ENCODE peak calls at places on chromosomes 1 and 21, in six cellular contexts. W is neuronal stem cell, Z is PC-3, N is HCT116, K is neural progenitor cell, M is GM23248. F is an unnamed sample.

GRCh38 chr21:39348040-39348354 is 891 bp downstream of the HMGN1 start:
- DNase-seq in K (no peak), Z (no peak), W (no peak), M (no peak), N (no peak), F (no peak)

GRCh38 chr1:186152227-186152944 is 222.7 kb downstream of the TPR start:
- DNase-seq in M (peak), K (peak), Z (peak), N (peak), W (no peak), F (no peak)

GRCh38 chr1:67256291-67257172 is 51.1 kb upstream of the IL12RB2 start:
- DNase-seq in N (no peak), Z (no peak), K (peak), W (no peak), M (peak), F (no peak)

GRCh38 chr21:34029724-34030528 is 43.5 kb upstream of the MRPS6 start:
- DNase-seq in W (peak), M (peak), Z (peak), K (peak), N (peak), F (peak)

GRCh38 chr1:8347635-8348034 is 29.7 kb downstream of the SLC45A1 start:
- DNase-seq in N (no peak), M (no peak), W (no peak), K (no peak), Z (no peak), F (peak)

GRCh38 chr1:108097057-108097456 is 103.1 kb downstream of the SLC25A24 start:
- DNase-seq in M (no peak), K (no peak), W (no peak), N (no peak), Z (no peak), F (no peak)

GRCh38 chr1:95035536-95035935 is 37.2 kb downstream of the ALG14 start:
- DNase-seq in K (no peak), Z (peak), M (peak), N (peak), W (no peak), F (peak)

GRCh38 chr21:42614391-42614790 is 39.0 kb upstream of the PDE9A start:
- DNase-seq in Z (no peak), N (no peak), M (no peak), W (no peak), K (no peak), F (no peak)

GRCh38 chr1:184684285-184685077 is 70.2 kb downstream of the EDEM3 start:
- DNase-seq in W (no peak), M (peak), Z (no peak), N (no peak), K (no peak), F (peak)

GRCh38 chr1:210540288-210540687 is 211.6 kb downstream of the HHAT start:
- DNase-seq in K (no peak), W (no peak), N (no peak), Z (no peak), M (no peak), F (no peak)

GRCh38 chr1:115592264-115592663 is 49.5 kb upstream of the VANGL1 start:
- DNase-seq in N (no peak), K (no peak), Z (no peak), W (no peak), M (no peak), F (no peak)

GRCh38 chr1:101238041-101238515 is 1.3 kb downstream of the S1PR1 start:
- DNase-seq in N (no peak), K (peak), Z (no peak), M (peak), W (no peak), F (no peak)

GRCh38 chr1:29503441-29503840 is 267.1 kb downstream of the PTPRU start:
- DNase-seq in Z (no peak), N (no peak), M (no peak), W (no peak), K (no peak), F (no peak)

GRCh38 chr1:32405672-32406467 is 11.6 kb upstream of the BSDC1 start:
- DNase-seq in M (no peak), N (no peak), W (no peak), K (no peak), Z (peak), F (no peak)

GRCh38 chr1:213111502-213111901 is 60.5 kb downstream of the RPS6KC1 start:
- DNase-seq in W (no peak), M (no peak), Z (no peak), N (no peak), K (no peak), F (no peak)

GRCh38 chr21:26148071-26148470 is 22.5 kb downstream of the APP start:
- DNase-seq in N (no peak), K (peak), Z (no peak), M (no peak), W (peak), F (peak)

GRCh38 chr21:35831230-35831629 is 229.1 kb downstream of the SETD4 start:
- DNase-seq in Z (no peak), M (no peak), W (no peak), N (no peak), K (no peak), F (peak)

GRCh38 chr1:25482211-25482610 is 51.5 kb downstream of the MACO1 start:
- DNase-seq in K (no peak), W (no peak), Z (no peak), M (no peak), N (no peak), F (no peak)

GRCh38 chr1:47808612-47809011 is 188.6 kb downstream of the TRABD2B start:
- DNase-seq in M (no peak), K (no peak), Z (no peak), W (no peak), N (no peak), F (no peak)

GRCh38 chr1:156502749-156503671 is 2.4 kb upstream of the MEF2D start:
- DNase-seq in M (peak), K (no peak), W (no peak), N (peak), Z (peak), F (peak)
- H3K4me3 ChIP-seq in M (peak), K (no peak), W (no peak), N (peak), Z (peak), F (peak)

DNA sequence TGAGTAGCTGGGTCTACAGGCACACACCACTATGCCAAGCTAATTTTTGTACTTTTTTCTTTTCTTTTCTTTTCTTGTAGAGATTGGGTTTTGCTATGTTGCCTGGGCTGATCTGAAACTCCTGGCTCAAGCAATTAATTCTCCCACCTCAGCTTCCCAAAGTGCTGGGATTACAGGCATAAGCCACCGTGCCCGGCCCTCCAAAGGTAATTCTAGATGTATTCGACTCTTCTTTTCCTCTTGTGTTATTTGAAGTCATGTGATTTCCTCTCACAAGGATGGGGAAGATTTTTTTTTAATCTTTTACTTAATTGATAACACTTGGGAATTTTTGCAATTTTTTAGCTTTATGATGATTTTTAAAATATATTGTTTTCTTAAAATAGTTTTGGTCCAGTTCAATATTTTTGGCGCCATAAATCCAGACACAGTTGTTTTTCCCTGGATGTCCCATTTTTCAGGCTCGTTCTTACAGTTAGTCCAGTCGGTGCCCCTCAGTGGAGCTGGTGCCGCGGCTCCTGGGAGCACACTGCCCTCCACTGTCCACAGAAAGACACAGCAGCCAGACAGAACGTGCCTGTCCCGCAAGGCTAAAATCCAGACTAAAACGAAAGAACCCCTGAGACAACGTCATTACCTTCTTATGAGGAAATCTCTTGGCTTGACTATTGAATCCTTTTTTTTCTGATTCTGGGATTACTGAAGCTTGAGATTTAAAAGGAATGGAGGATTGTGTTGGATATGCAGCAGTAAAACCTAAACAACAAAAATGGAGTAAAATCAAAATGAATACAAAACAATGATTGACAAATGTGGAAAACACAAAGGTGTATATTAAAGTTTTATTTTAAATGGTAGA is 22.4 kb downstream of the STPG1 start:
- DNase-seq in M (peak), N (peak), W (peak), K (peak), Z (peak), F (peak)
- H2AFZ ChIP-seq in M (peak), N (no peak), W (peak), K (no peak), Z (peak), F (peak)

GRCh38 chr1:18955442-18956188 is 861 bp downstream of the IFFO2 start:
- DNase-seq in K (peak), Z (peak), N (no peak), M (peak), W (no peak), F (peak)

GRCh38 chr1:18955116-18955441 is 1.4 kb downstream of the IFFO2 start:
- DNase-seq in N (no peak), Z (no peak), K (no peak), W (no peak), M (no peak), F (no peak)

GRCh38 chr1:18953656-18954259 is 2.7 kb downstream of the IFFO2 start:
- DNase-seq in W (no peak), M (no peak), N (no peak), Z (no peak), K (no peak), F (no peak)

GRCh38 chr1:18956189-18957135 is at the start of gene IFFO2:
- DNase-seq in W (peak), M (peak), Z (peak), K (peak), N (peak), F (peak)

DNA sequence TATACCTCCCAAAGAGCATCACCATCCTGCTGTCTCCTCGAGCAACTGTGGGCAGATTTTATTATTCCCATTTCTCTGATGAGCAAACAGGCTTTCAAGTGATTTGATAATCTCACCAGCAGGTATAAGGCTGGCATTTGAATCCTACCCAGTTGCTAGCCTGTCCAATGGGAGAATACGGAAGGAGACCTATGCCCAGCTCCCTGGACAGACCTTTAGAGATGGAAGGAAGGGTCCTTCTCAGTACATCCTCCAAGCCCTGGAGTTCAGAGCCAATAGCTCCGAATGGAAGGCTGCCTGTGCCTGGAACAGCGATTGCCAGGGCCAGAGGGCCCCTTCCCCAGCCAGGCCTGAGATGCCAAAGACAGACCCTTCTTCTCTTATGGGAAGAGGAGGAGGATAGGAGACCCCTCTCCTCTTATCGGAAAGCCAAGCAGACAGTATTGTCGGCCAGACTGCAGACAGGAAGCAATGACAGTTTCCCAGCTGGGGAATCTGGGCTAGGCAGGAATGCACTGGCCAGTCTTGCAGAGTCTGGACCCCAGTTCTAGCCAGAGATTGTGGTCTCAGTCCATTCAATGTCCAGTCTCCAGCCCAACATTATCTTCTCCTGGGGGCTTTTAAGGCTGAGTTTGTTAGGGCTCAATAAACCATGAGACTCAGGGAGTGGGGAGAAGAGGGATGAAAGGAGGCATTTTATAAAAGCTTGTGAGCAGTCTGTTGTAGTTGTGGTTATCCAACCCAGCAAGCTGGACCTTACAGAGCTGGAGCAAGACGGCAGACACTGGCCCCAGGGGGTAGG is 2.0 kb downstream of the IFFO2 start:
- DNase-seq in M (peak), K (no peak), N (no peak), W (no peak), Z (peak), F (peak)
- H3K4me3 ChIP-seq in M (peak), K (no peak), N (peak), W (peak), Z (peak), F (peak)

GRCh38 chr1:160666079-160666442 is 19.2 kb upstream of the SLAMF1 start:
- DNase-seq in N (no peak), K (no peak), Z (no peak), W (no peak), M (no peak), F (peak)
- H2AFZ ChIP-seq in N (no peak), K (no peak), Z (no peak), W (peak), M (no peak), F (no peak)

F was measured in osteoblast.